ENCODE peak calls at places on chromosomes 12 and 14, in six cellular contexts. Q is colonic mucosa, Z is astrocyte of the spinal cord, S is pancreas, F is uterus, X is fibroblast of pulmonary artery. C is an unnamed sample.

GRCh38 chr12:122306407-122306806 is 40.1 kb upstream of the VPS33A start:
- DNase-seq in Q (no peak), Z (no peak), S (no peak), F (no peak), X (no peak), C (no peak)

GRCh38 chr12:53985900-53986685 is 1.1 kb downstream of the HOXC10 start:
- DNase-seq in Q (no peak), Z (no peak), S (peak; percentile 29), F (no peak), X (no peak), C (no peak)

GRCh38 chr14:68308695-68309094 is 484.2 kb downstream of the ZFP36L1 start:
- DNase-seq in Q (no peak), Z (no peak), S (no peak), F (no peak), X (no peak), C (peak; percentile 37)

GRCh38 chr12:24109381-24110039 is 160.0 kb upstream of the SOX5 start:
- DNase-seq in Q (no peak), Z (peak; percentile 48), S (no peak), F (no peak), X (peak; percentile 38), C (peak; percentile 30)

GRCh38 chr12:32944195-32944594 is 47.6 kb upstream of the PKP2 start:
- DNase-seq in Q (no peak), Z (no peak), S (no peak), F (no peak), X (no peak), C (no peak)

GRCh38 chr12:6958609-6959375 is 7.6 kb downstream of the PTPN6 start:
- DNase-seq in Q (no peak), Z (no peak), S (peak; percentile 63), F (no peak), X (no peak), C (no peak)

GRCh38 chr12:19074700-19075099 is 54.8 kb upstream of the PLEKHA5 start:
- DNase-seq in Q (no peak), Z (no peak), S (no peak), F (no peak), X (peak; percentile 25), C (peak; percentile 90)

GRCh38 chr12:6278439-6279255 is 31.8 kb upstream of the PLEKHG6 start:
- DNase-seq in Q (peak; percentile 89), Z (peak; percentile 76), S (peak; percentile 92), F (peak; percentile 91), X (peak; percentile 81), C (peak; percentile 84)

GRCh38 chr12:91986084-91986483 is 159.6 kb downstream of the BTG1 start:
- DNase-seq in Q (no peak), Z (no peak), S (no peak), F (no peak), X (no peak), C (no peak)

GRCh38 chr12:88802307-88802706 is 222.0 kb upstream of the KITLG start:
- DNase-seq in Q (no peak), Z (no peak), S (no peak), F (no peak), X (no peak), C (no peak)

GRCh38 chr12:120238224-120238616 is 27.3 kb downstream of the PXN start:
- DNase-seq in Q (no peak), Z (no peak), S (no peak), F (no peak), X (no peak), C (no peak)

GRCh38 chr14:68502196-68502595 is 290.7 kb downstream of the ZFP36L1 start:
- DNase-seq in Q (no peak), Z (no peak), S (no peak), F (no peak), X (no peak), C (no peak)

GRCh38 chr12:67759829-67760228 is 111.3 kb downstream of the DYRK2 start:
- DNase-seq in Q (no peak), Z (no peak), S (no peak), F (no peak), X (no peak), C (no peak)

GRCh38 chr12:102964872-102965271 is 7.4 kb downstream of the ASCL1 start:
- DNase-seq in Q (peak; percentile 52), Z (no peak), S (no peak), F (no peak), X (no peak), C (no peak)

GRCh38 chr14:21382095-21382494 is 1.7 kb downstream of the SUPT16H start:
- DNase-seq in Q (no peak), Z (no peak), S (no peak), F (no peak), X (no peak), C (no peak)

GRCh38 chr14:21384494-21384851 is 654 bp upstream of the SUPT16H start:
- DNase-seq in Q (no peak), Z (no peak), S (no peak), F (no peak), X (no peak), C (no peak)

GRCh38 chr14:21382886-21383847 is 652 bp downstream of the SUPT16H start:
- DNase-seq in Q (peak; percentile 49), Z (peak; percentile 26), S (peak; percentile 73), F (peak; percentile 25), X (peak; percentile 52), C (peak; percentile 48)

GRCh38 chr14:21383848-21384493 is at the start of gene SUPT16H:
- DNase-seq in Q (peak; percentile 96), Z (peak; percentile 97), S (peak; percentile 95), F (peak; percentile 96), X (peak; percentile 96), C (peak; percentile 97)

DNA sequence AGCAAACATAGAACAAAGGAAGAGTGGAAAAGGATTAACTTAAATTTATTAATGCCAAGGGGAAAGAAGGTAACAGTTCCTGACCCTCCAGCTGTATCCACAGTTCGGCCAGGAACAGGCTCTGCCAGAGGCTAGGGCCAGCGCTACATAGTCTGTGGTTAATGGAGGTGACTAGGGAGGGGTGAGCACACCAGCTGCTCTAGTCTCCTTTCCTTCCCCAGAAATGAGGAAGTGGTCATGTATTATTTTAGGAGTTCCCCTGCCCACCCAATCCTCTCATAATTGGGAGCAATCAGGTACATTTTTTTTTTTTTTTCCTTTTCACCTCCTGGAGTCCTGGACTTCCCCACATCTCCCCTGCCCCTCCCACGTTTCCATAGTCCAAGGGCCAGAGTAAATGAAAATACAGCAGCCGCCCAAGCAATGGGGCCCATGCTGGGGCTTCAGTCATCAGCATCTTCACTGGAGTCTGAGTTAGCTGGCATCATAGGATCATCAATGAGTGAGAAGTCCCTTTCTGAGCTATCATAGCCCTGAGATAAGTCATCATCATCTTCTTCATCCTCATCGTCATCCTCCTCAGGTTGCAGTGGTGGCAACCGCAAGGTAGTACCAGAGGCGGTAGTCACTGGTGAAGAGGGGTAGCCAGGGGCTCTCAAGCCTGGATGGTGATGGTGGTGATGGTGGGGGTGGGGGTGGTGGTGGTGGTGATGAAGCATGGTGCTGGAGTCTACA is 1.5 kb upstream of the SUPT16H start:
- DNase-seq in Q (peak; percentile 25), Z (no peak), S (no peak), F (no peak), X (no peak), C (no peak)
- H3K4me3 ChIP-seq in Q (no peak overlapping the region), Z (no peak overlapping the region), S (no peak overlapping the region), F (no peak overlapping the region), X (no peak overlapping the region), C (no peak overlapping the region)

GRCh38 chr12:8950287-8950574 is 786 bp upstream of the M6PR start:
- DNase-seq in Q (no peak), Z (no peak), S (no peak), F (no peak), X (no peak), C (no peak)
- TF ChIP-seq CTCF in Q (no peak), Z (no peak), S (no peak), F (no peak), X (no peak), C (no peak)

DNA sequence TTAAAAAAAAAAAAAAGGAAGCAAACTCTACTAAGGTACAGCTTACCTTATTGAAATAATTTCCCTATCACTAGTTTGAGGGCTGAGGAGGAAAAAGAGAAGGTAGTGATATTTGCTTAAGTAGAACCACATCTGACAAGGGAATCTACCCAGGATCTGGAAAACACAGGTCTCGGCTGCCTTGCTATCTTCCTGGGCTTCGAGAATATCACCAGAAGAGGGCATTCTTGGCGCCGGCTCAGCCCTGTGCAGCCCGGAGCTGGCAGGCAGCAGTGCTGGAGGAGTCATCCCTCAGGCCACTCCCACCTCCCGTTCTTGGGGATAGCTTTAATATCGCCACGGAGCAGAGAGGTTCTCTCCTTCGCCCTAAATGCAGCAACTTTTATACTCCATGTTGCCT is 1181.2 kb downstream of the VRK1 start:
- DNase-seq in Q (peak; percentile 81), Z (peak; percentile 67), S (peak; percentile 87), F (peak; percentile 78), X (peak; percentile 2), C (no peak)
- H3K4me3 ChIP-seq in Q (peak overlapping the region; percentile 19), Z (no peak overlapping the region), S (peak overlapping the region; percentile 23), F (peak overlapping the region; percentile 40), X (no peak overlapping the region), C (no peak overlapping the region)

DNA sequence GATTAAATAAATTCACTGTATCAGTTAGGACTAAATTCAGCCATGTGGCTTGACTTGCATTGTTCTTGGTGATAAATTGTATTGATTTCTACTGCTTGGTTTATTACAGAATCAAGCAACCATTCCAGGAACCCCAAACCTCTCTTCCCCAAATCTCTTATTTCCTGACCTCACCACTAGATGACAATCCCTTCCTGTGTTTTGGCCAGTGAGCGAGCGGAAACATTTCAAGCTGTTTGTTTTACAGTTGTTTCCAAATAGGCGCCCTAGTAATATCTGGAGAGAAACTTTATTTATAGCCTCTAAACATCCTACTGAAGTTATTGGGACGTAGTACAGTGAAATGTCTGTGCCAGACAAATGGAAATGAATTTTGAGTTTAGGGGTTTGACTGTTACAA is 161.1 kb downstream of the SNAPC1 start:
- DNase-seq in Q (no peak), Z (peak; percentile 7), S (no peak), F (no peak), X (peak; percentile 5), C (peak; percentile 44)
- TF ChIP-seq CTCF in Q (no peak), Z (peak; percentile 35), S (no peak), F (no peak), X (no peak), C (peak; percentile 56)

C was measured in fibroblast of villous mesenchyme.